ENCODE peak calls at places on chromosomes 6 and 20, in six cellular contexts. K is effector memory CD4-positive, alpha-beta T cell; R is iPS DF 6.9; M is CD8-positive, alpha-beta memory T cell; O is heart left ventricle; Y is OCI-LY7. F is an unnamed sample.
A peak's percentile ranks its signal among the peaks of the same experiment; 100 is the strongest.

GRCh38 chr6:96940322-96940721 is 15.8 kb downstream of the KLHL32 start:
- DNase-seq in K (no peak), R (no peak), M (no peak), O (no peak), Y (no peak), F (no peak)

GRCh38 chr6:164227952-164228522 is 813.5 kb downstream of the QKI start:
- DNase-seq in K (no peak), R (no peak), M (no peak), O (no peak), Y (no peak), F (no peak)

GRCh38 chr6:36121752-36122494 is 8.4 kb upstream of the MAPK13 start:
- DNase-seq in K (no peak), R (no peak), M (no peak), O (no peak), Y (no peak), F (no peak)

GRCh38 chr6:36838896-36839818 is at the start of gene CPNE5:
- DNase-seq in K (no peak), R (no peak), M (no peak), O (peak; percentile 43), Y (no peak), F (no peak)

GRCh38 chr6:29791162-29791561 is 36.5 kb upstream of the HLA-G start:
- DNase-seq in K (no peak), R (no peak), M (no peak), O (no peak), Y (no peak), F (no peak)

GRCh38 chr6:63272397-63272796 is 47.4 kb downstream of the LGSN start:
- DNase-seq in K (no peak), R (no peak), M (no peak), O (no peak), Y (peak; percentile 33), F (no peak)

GRCh38 chr6:71394001-71394432 is 105.4 kb downstream of the OGFRL1 start:
- DNase-seq in K (no peak), R (no peak), M (no peak), O (no peak), Y (no peak), F (no peak)

GRCh38 chr6:37303891-37304503 is 46.1 kb upstream of the TMEM217 start:
- DNase-seq in K (no peak), R (no peak), M (no peak), O (no peak), Y (peak; percentile 43), F (no peak)

GRCh38 chr20:19048898-19049889 is 163.2 kb upstream of the SLC24A3 start:
- DNase-seq in K (no peak), R (no peak), M (no peak), O (peak; percentile 35), Y (no peak), F (no peak)

GRCh38 chr6:156934054-156934424 is 156.9 kb downstream of the ARID1B start:
- DNase-seq in K (no peak), R (no peak), M (no peak), O (no peak), Y (no peak), F (no peak)

GRCh38 chr20:53210931-53211330 is 238.8 kb downstream of the TSHZ2 start:
- DNase-seq in K (no peak), R (no peak), M (no peak), O (no peak), Y (no peak), F (no peak)

GRCh38 chr20:59583428-59584277 is 20.7 kb upstream of the PHACTR3 start:
- DNase-seq in K (no peak), R (no peak), M (no peak), O (peak; percentile 59), Y (no peak), F (no peak)

GRCh38 chr20:34709836-34710567 is 5.9 kb downstream of the TP53INP2 start:
- DNase-seq in K (peak; percentile 64), R (no peak), M (no peak), O (peak; percentile 47), Y (no peak), F (no peak)

GRCh38 chr6:111646942-111647341 is 41.3 kb upstream of the TRAF3IP2 start:
- DNase-seq in K (no peak), R (no peak), M (no peak), O (no peak), Y (no peak), F (no peak)

GRCh38 chr20:2397595-2398145 is 17.0 kb downstream of the TGM6 start:
- DNase-seq in K (no peak), R (no peak), M (no peak), O (no peak), Y (no peak), F (no peak)

GRCh38 chr6:51928320-51928719 is 159.1 kb downstream of the PKHD1 start:
- DNase-seq in K (no peak), R (no peak), M (no peak), O (no peak), Y (no peak), F (no peak)

GRCh38 chr20:23230766-23231385 is 119.7 kb upstream of the NXT1 start:
- DNase-seq in K (no peak), R (no peak), M (no peak), O (no peak), Y (no peak), F (no peak)
- H3K4me1 ChIP-seq in K (no peaks in the 10 kb centered on the region), R (no peaks in the 10 kb centered on the region), M (no peaks in the 10 kb centered on the region), O (peaks cover 9% of the 10 kb centered on the region), Y (no peaks in the 10 kb centered on the region), F (no peaks in the 10 kb centered on the region)

GRCh38 chr20:5973172-5973571 is 22.7 kb downstream of the MCM8 start:
- DNase-seq in K (no peak), R (no peak), M (no peak), O (no peak), Y (no peak), F (no peak)
- H3K36me3 ChIP-seq in K (no peaks in the 10 kb centered on the region), R (peaks cover 5% of the 10 kb centered on the region), M (no peaks in the 10 kb centered on the region), O (peaks cover 54% of the 10 kb centered on the region), Y (peaks cover 97% of the 10 kb centered on the region), F (peaks cover 25% of the 10 kb centered on the region)

GRCh38 chr6:56838965-56839364 is 115.9 kb upstream of the BEND6 start:
- DNase-seq in K (no peak), R (no peak), M (no peak), O (no peak), Y (no peak), F (no peak)
- H3K4me3 ChIP-seq in K (no peak overlapping the region), R (no peak overlapping the region), M (no peak overlapping the region), O (no peak overlapping the region), Y (no peak overlapping the region), F (no peak overlapping the region)

GRCh38 chr20:51446656-51447055 is 95.9 kb downstream of the NFATC2 start:
- DNase-seq in K (no peak), R (no peak), M (no peak), O (no peak), Y (no peak), F (no peak)
- H3K4me1 ChIP-seq in K (no peaks in the 10 kb centered on the region), R (no peaks in the 10 kb centered on the region), M (no peaks in the 10 kb centered on the region), O (peaks cover 47% of the 10 kb centered on the region), Y (no peaks in the 10 kb centered on the region), F (peaks cover 2% of the 10 kb centered on the region)